ENCODE peak calls at places on chromosomes 1 and 21, in eight cellular contexts. K is PC-9; I is ovary; W is CD4-positive, alpha-beta memory T cell; X is RWPE2; A is thyroid gland; O is heart left ventricle; E is right cardiac atrium. Z is an unnamed sample. For H3K9me3, the result is how much of the 10 kb centered on the place peaks cover.

GRCh38 chr1:110059133-110059863 is 11.2 kb downstream of the ALX3 start:
- DNase-seq in O (no peak), I (no peak), A (no peak), X (no peak), E (no peak), W (no peak), K (no peak), Z (no peak)

GRCh38 chr1:229372251-229372650 is 29.4 kb upstream of the CCSAP start:
- DNase-seq in X (no peak), A (no peak), K (no peak), O (no peak), W (no peak), E (no peak), I (no peak), Z (no peak)

GRCh38 chr1:50098490-50099109 is 10.1 kb upstream of the ELAVL4 start:
- DNase-seq in I (no peak), W (no peak), K (no peak), A (no peak), E (no peak), X (no peak), O (no peak), Z (no peak)

GRCh38 chr1:36160949-36161485 is 5.1 kb downstream of the MAP7D1 start:
- DNase-seq in W (peak), A (peak), I (peak), K (no peak), O (peak), E (peak), X (no peak), Z (peak)

GRCh38 chr1:30663596-30664091 is 59.7 kb downstream of the MATN1 start:
- DNase-seq in O (peak), A (no peak), W (no peak), I (no peak), X (no peak), E (no peak), K (no peak), Z (peak)

GRCh38 chr1:43358121-43358745 is 548 bp upstream of the CDC20 start:
- DNase-seq in I (no peak), O (no peak), A (peak), X (no peak), E (no peak), W (no peak), K (peak), Z (peak)

GRCh38 chr1:38028105-38028591 is 15.6 kb downstream of the UTP11 start:
- DNase-seq in E (no peak), I (no peak), K (peak), W (no peak), O (no peak), X (no peak), A (no peak), Z (no peak)

GRCh38 chr1:16156848-16157495 is 1.1 kb upstream of the EPHA2 start:
- DNase-seq in E (peak), A (no peak), X (no peak), I (no peak), W (no peak), O (no peak), K (no peak), Z (no peak)

GRCh38 chr1:209875510-209875909 is 47.7 kb downstream of the UTP25 start:
- DNase-seq in E (no peak), X (no peak), K (no peak), W (no peak), A (peak), I (no peak), O (no peak), Z (peak)

GRCh38 chr21:8991968-8992621 is 1529.3 kb upstream of the TPTE start:
- DNase-seq in W (no peak), I (no peak), O (no peak), E (no peak), X (no peak), A (no peak), K (peak), Z (no peak)

GRCh38 chr21:8992731-8993174 is 1528.6 kb upstream of the TPTE start:
- DNase-seq in X (no peak), A (no peak), O (no peak), E (peak), W (no peak), I (no peak), K (peak), Z (no peak)

GRCh38 chr21:8994640-8995511 is 1526.5 kb upstream of the TPTE start:
- DNase-seq in K (peak), E (no peak), X (no peak), A (no peak), O (no peak), I (no peak), W (no peak), Z (no peak)

GRCh38 chr21:8993943-8994639 is 1527.3 kb upstream of the TPTE start:
- DNase-seq in A (no peak), E (no peak), I (no peak), X (no peak), W (no peak), O (no peak), K (peak), Z (no peak)

GRCh38 chr21:8993284-8993942 is 1528.0 kb upstream of the TPTE start:
- DNase-seq in A (no peak), E (no peak), I (no peak), O (no peak), K (peak), X (no peak), W (no peak), Z (no peak)
- H3K9me3 ChIP-seq in A (under half), E (under half), I (under half), O (under half), K (under half), X (under half), W (under half), Z (under half)

DNA sequence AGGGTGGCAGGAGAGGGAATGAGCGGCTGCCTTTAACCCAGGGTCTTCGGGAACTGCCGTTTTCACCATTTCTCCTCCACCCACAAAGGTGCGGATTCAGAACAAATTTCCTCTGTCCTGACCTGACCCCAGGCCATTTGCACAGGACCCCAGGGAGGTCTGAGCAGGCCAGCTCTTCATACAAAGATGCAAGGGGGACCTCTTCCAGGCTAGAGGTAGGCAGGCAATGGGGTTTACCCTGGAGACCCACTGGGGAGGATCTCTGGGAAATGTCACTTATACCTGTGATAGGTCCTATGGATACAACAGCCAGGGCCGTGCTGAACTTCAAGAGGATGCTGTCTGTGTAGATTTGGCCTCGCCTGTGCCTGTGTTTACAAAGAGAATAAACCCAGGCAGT is 89.7 kb upstream of the VAMP3 start:
- DNase-seq in X (peak), A (no peak), I (no peak), O (peak), W (no peak), K (no peak), E (peak), Z (no peak)
- H3K27ac ChIP-seq in X (no peak), A (no peak), I (no peak), O (no peak), W (no peak), K (no peak), E (no peak), Z (no peak)

GRCh38 chr21:45581322-45581712 is 39.1 kb upstream of the SLC19A1 start:
- DNase-seq in I (no peak), W (no peak), A (no peak), X (no peak), O (no peak), E (no peak), K (no peak), Z (no peak)

GRCh38 chr21:45586289-45586858 is 44.1 kb upstream of the SLC19A1 start:
- DNase-seq in O (no peak), W (no peak), X (no peak), A (no peak), I (no peak), E (no peak), K (no peak), Z (no peak)

GRCh38 chr21:45582128-45582527 is 39.9 kb upstream of the SLC19A1 start:
- DNase-seq in K (no peak), A (no peak), W (no peak), E (no peak), O (no peak), X (no peak), I (peak), Z (no peak)

GRCh38 chr21:45583831-45584509 is 41.7 kb upstream of the SLC19A1 start:
- DNase-seq in X (no peak), A (no peak), K (no peak), I (no peak), O (no peak), W (no peak), E (no peak), Z (no peak)

DNA sequence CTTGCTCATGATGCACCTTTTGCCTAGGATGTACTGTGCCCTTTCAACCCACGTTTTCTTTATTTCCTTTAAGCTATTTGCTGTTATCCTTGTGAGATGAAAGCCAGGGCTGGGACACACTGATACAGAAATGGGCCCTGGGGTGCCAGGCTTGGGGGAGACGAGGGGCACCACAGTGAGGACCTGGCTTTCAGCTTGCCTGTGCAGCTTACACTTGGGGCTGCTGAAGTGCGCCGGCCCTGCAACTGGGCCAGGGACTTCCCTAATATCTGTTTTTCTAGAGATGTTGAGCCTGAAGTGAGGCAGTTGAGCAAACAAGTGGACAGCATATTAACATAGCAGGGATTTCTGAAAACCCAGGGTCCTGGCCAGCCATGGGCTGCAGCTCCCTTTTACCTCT is 42.5 kb upstream of the SLC19A1 start:
- DNase-seq in I (no peak), W (no peak), K (no peak), A (no peak), X (no peak), E (no peak), O (no peak), Z (no peak)
- H3K9me3 ChIP-seq in I (under half), W (under half), K (under half), A (under half), X (under half), E (under half), O (under half), Z (under half)

DNA sequence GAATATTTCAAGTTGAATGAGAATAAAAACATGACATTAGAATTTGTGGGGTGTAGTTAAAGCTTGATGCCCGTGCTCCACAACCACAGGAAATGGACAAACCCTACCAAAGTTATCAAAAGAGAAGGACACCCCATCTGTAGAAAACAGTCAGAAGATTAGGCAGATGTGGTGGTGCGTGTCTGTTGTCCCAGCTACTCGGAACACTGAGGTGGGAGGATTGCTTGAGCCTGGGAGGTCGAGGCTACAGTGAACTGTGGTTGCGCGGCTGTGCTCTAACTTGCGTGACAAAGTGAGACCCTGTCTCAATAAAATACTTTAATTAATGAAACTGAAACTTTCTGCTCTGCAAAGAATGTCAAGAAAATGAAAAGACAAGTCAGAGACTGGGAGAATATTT is 1.5 kb upstream of the SPATC1L start:
- DNase-seq in K (no peak), X (no peak), E (no peak), A (no peak), W (no peak), O (peak), I (peak), Z (no peak)
- H3K27ac ChIP-seq in K (no peak), X (peak), E (no peak), A (no peak), W (no peak), O (no peak), I (peak), Z (no peak)

Z was measured in body of pancreas.